ENCODE peak calls at places on chromosomes 3 and 15, in eight cellular contexts. One of them, this sample, is unnamed.
A peak's percentile ranks its signal among the peaks of the same experiment; 100 is the strongest.

GRCh38 chr3:10365791-10366190 is 44.9 kb upstream of the SEC13 start:
- DNase-seq in lower lobe of right lung: no peak
- DNase-seq in WERI-Rb-1: no peak
- DNase-seq in kidney: no peak
- DNase-seq in CD8-positive, alpha-beta T cell: no peak
- DNase-seq in upper lobe of right lung: no peak
- DNase-seq in tibial nerve: no peak
- DNase-seq in HL-60: no peak
- DNase-seq in this sample: peak; percentile 51

GRCh38 chr3:119918992-119919933 is 137.4 kb downstream of the NR1I2 start:
- DNase-seq in lower lobe of right lung: no peak
- DNase-seq in WERI-Rb-1: no peak
- DNase-seq in kidney: no peak
- DNase-seq in CD8-positive, alpha-beta T cell: no peak
- DNase-seq in upper lobe of right lung: no peak
- DNase-seq in tibial nerve: no peak
- DNase-seq in HL-60: no peak
- DNase-seq in this sample: no peak

GRCh38 chr15:68082735-68083134 is 28.6 kb downstream of the PIAS1 start:
- DNase-seq in lower lobe of right lung: no peak
- DNase-seq in WERI-Rb-1: no peak
- DNase-seq in kidney: no peak
- DNase-seq in CD8-positive, alpha-beta T cell: no peak
- DNase-seq in upper lobe of right lung: no peak
- DNase-seq in tibial nerve: no peak
- DNase-seq in HL-60: no peak
- DNase-seq in this sample: no peak

GRCh38 chr3:3086239-3086638 is 23.9 kb downstream of the IL5RA start:
- DNase-seq in lower lobe of right lung: no peak
- DNase-seq in WERI-Rb-1: no peak
- DNase-seq in kidney: no peak
- DNase-seq in CD8-positive, alpha-beta T cell: no peak
- DNase-seq in upper lobe of right lung: no peak
- DNase-seq in tibial nerve: no peak
- DNase-seq in HL-60: peak; percentile 12
- DNase-seq in this sample: no peak

GRCh38 chr3:69541823-69542264 is 156.0 kb upstream of the FRMD4B start:
- DNase-seq in lower lobe of right lung: peak; percentile 67
- DNase-seq in WERI-Rb-1: no peak
- DNase-seq in kidney: peak; percentile 71
- DNase-seq in CD8-positive, alpha-beta T cell: no peak
- DNase-seq in upper lobe of right lung: peak; percentile 79
- DNase-seq in tibial nerve: no peak
- DNase-seq in HL-60: peak; percentile 65
- DNase-seq in this sample: no peak

GRCh38 chr3:125207949-125208568 is 4.5 kb downstream of the SLC12A8 start:
- DNase-seq in lower lobe of right lung: no peak
- DNase-seq in WERI-Rb-1: no peak
- DNase-seq in kidney: no peak
- DNase-seq in CD8-positive, alpha-beta T cell: no peak
- DNase-seq in upper lobe of right lung: no peak
- DNase-seq in tibial nerve: no peak
- DNase-seq in HL-60: no peak
- DNase-seq in this sample: no peak

GRCh38 chr3:178325330-178325729 is 210.9 kb upstream of the KCNMB2 start:
- DNase-seq in lower lobe of right lung: no peak
- DNase-seq in WERI-Rb-1: no peak
- DNase-seq in kidney: no peak
- DNase-seq in CD8-positive, alpha-beta T cell: no peak
- DNase-seq in upper lobe of right lung: no peak
- DNase-seq in tibial nerve: no peak
- DNase-seq in HL-60: no peak
- DNase-seq in this sample: peak; percentile 21

GRCh38 chr3:16063603-16064002 is 110.9 kb upstream of the GALNT15 start:
- DNase-seq in lower lobe of right lung: no peak
- DNase-seq in WERI-Rb-1: no peak
- DNase-seq in kidney: no peak
- DNase-seq in CD8-positive, alpha-beta T cell: no peak
- DNase-seq in upper lobe of right lung: no peak
- DNase-seq in tibial nerve: no peak
- DNase-seq in HL-60: no peak
- DNase-seq in this sample: no peak

GRCh38 chr15:80418892-80419537 is 14.8 kb downstream of the ARNT2 start:
- DNase-seq in lower lobe of right lung: no peak
- DNase-seq in WERI-Rb-1: peak; percentile 37
- DNase-seq in kidney: no peak
- DNase-seq in CD8-positive, alpha-beta T cell: no peak
- DNase-seq in upper lobe of right lung: no peak
- DNase-seq in tibial nerve: peak; percentile 19
- DNase-seq in HL-60: peak; percentile 24
- DNase-seq in this sample: no peak

GRCh38 chr15:27039163-27039562 is 68.2 kb downstream of the GABRG3 start:
- DNase-seq in lower lobe of right lung: no peak
- DNase-seq in WERI-Rb-1: no peak
- DNase-seq in kidney: peak; percentile 32
- DNase-seq in CD8-positive, alpha-beta T cell: no peak
- DNase-seq in upper lobe of right lung: no peak
- DNase-seq in tibial nerve: no peak
- DNase-seq in HL-60: no peak
- DNase-seq in this sample: no peak

GRCh38 chr15:101368086-101368780 is 73.2 kb upstream of the SNRPA1 start:
- DNase-seq in lower lobe of right lung: peak; percentile 60
- DNase-seq in WERI-Rb-1: no peak
- DNase-seq in kidney: no peak
- DNase-seq in CD8-positive, alpha-beta T cell: no peak
- DNase-seq in upper lobe of right lung: no peak
- DNase-seq in tibial nerve: no peak
- DNase-seq in HL-60: no peak
- DNase-seq in this sample: no peak

GRCh38 chr3:171427771-171428320 is 32.4 kb downstream of the TNIK start:
- DNase-seq in lower lobe of right lung: no peak
- DNase-seq in WERI-Rb-1: no peak
- DNase-seq in kidney: no peak
- DNase-seq in CD8-positive, alpha-beta T cell: no peak
- DNase-seq in upper lobe of right lung: no peak
- DNase-seq in tibial nerve: no peak
- DNase-seq in HL-60: no peak
- DNase-seq in this sample: no peak

GRCh38 chr3:171429635-171430034 is 30.6 kb downstream of the TNIK start:
- DNase-seq in lower lobe of right lung: no peak
- DNase-seq in WERI-Rb-1: no peak
- DNase-seq in kidney: no peak
- DNase-seq in CD8-positive, alpha-beta T cell: no peak
- DNase-seq in upper lobe of right lung: no peak
- DNase-seq in tibial nerve: no peak
- DNase-seq in HL-60: no peak
- DNase-seq in this sample: no peak

GRCh38 chr3:171430530-171430929 is 29.7 kb downstream of the TNIK start:
- DNase-seq in lower lobe of right lung: no peak
- DNase-seq in WERI-Rb-1: no peak
- DNase-seq in kidney: no peak
- DNase-seq in CD8-positive, alpha-beta T cell: no peak
- DNase-seq in upper lobe of right lung: no peak
- DNase-seq in tibial nerve: no peak
- DNase-seq in HL-60: no peak
- DNase-seq in this sample: no peak

GRCh38 chr3:171428892-171429291 is 31.3 kb downstream of the TNIK start:
- DNase-seq in lower lobe of right lung: no peak
- DNase-seq in WERI-Rb-1: no peak
- DNase-seq in kidney: no peak
- DNase-seq in CD8-positive, alpha-beta T cell: no peak
- DNase-seq in upper lobe of right lung: no peak
- DNase-seq in tibial nerve: no peak
- DNase-seq in HL-60: no peak
- DNase-seq in this sample: no peak

GRCh38 chr3:171428321-171428787 is 31.9 kb downstream of the TNIK start:
- DNase-seq in lower lobe of right lung: no peak
- DNase-seq in WERI-Rb-1: no peak
- DNase-seq in kidney: no peak
- DNase-seq in CD8-positive, alpha-beta T cell: no peak
- DNase-seq in upper lobe of right lung: no peak
- DNase-seq in tibial nerve: no peak
- DNase-seq in HL-60: no peak
- DNase-seq in this sample: no peak
- H3K4me3 ChIP-seq in lower lobe of right lung: no peak overlapping the region
- H3K4me3 ChIP-seq in WERI-Rb-1: no peak overlapping the region
- H3K4me3 ChIP-seq in kidney: no peak overlapping the region
- H3K4me3 ChIP-seq in CD8-positive, alpha-beta T cell: no peak overlapping the region
- H3K4me3 ChIP-seq in upper lobe of right lung: no peak overlapping the region
- H3K4me3 ChIP-seq in tibial nerve: no peak overlapping the region
- H3K4me3 ChIP-seq in HL-60: no peak overlapping the region
- H3K4me3 ChIP-seq in this sample: no peak overlapping the region

GRCh38 chr3:71425491-71426071 is 157.9 kb downstream of the FOXP1 start:
- DNase-seq in lower lobe of right lung: no peak
- DNase-seq in WERI-Rb-1: no peak
- DNase-seq in kidney: no peak
- DNase-seq in CD8-positive, alpha-beta T cell: no peak
- DNase-seq in upper lobe of right lung: no peak
- DNase-seq in tibial nerve: no peak
- DNase-seq in HL-60: no peak
- DNase-seq in this sample: peak; percentile 78

GRCh38 chr3:71421820-71422566 is 161.5 kb downstream of the FOXP1 start:
- DNase-seq in lower lobe of right lung: no peak
- DNase-seq in WERI-Rb-1: no peak
- DNase-seq in kidney: no peak
- DNase-seq in CD8-positive, alpha-beta T cell: no peak
- DNase-seq in upper lobe of right lung: no peak
- DNase-seq in tibial nerve: no peak
- DNase-seq in HL-60: no peak
- DNase-seq in this sample: no peak

GRCh38 chr3:71419369-71419768 is 164.2 kb downstream of the FOXP1 start:
- DNase-seq in lower lobe of right lung: no peak
- DNase-seq in WERI-Rb-1: no peak
- DNase-seq in kidney: no peak
- DNase-seq in CD8-positive, alpha-beta T cell: no peak
- DNase-seq in upper lobe of right lung: no peak
- DNase-seq in tibial nerve: no peak
- DNase-seq in HL-60: no peak
- DNase-seq in this sample: no peak

GRCh38 chr3:71421475-71421819 is 162.1 kb downstream of the FOXP1 start:
- DNase-seq in lower lobe of right lung: no peak
- DNase-seq in WERI-Rb-1: no peak
- DNase-seq in kidney: no peak
- DNase-seq in CD8-positive, alpha-beta T cell: no peak
- DNase-seq in upper lobe of right lung: no peak
- DNase-seq in tibial nerve: no peak
- DNase-seq in HL-60: no peak
- DNase-seq in this sample: no peak

GRCh38 chr3:71423151-71423906 is 160.2 kb downstream of the FOXP1 start:
- DNase-seq in lower lobe of right lung: no peak
- DNase-seq in WERI-Rb-1: peak; percentile 12
- DNase-seq in kidney: no peak
- DNase-seq in CD8-positive, alpha-beta T cell: no peak
- DNase-seq in upper lobe of right lung: no peak
- DNase-seq in tibial nerve: no peak
- DNase-seq in HL-60: no peak
- DNase-seq in this sample: no peak
- TF ChIP-seq CTCF in lower lobe of right lung: peak; percentile 25
- TF ChIP-seq CTCF in WERI-Rb-1: no peak
- TF ChIP-seq CTCF in kidney: no peak
- TF ChIP-seq CTCF in CD8-positive, alpha-beta T cell: no peak
- TF ChIP-seq CTCF in upper lobe of right lung: peak; percentile 25
- TF ChIP-seq CTCF in tibial nerve: no peak
- TF ChIP-seq CTCF in HL-60: no peak
- TF ChIP-seq CTCF in this sample: no peak

GRCh38 chr15:99509686-99510461 is 55.9 kb upstream of the MEF2A start:
- DNase-seq in lower lobe of right lung: no peak
- DNase-seq in WERI-Rb-1: no peak
- DNase-seq in kidney: no peak
- DNase-seq in CD8-positive, alpha-beta T cell: no peak
- DNase-seq in upper lobe of right lung: no peak
- DNase-seq in tibial nerve: no peak
- DNase-seq in HL-60: peak; percentile 72
- DNase-seq in this sample: no peak

GRCh38 chr15:99511529-99511864 is 54.3 kb upstream of the MEF2A start:
- DNase-seq in lower lobe of right lung: no peak
- DNase-seq in WERI-Rb-1: no peak
- DNase-seq in kidney: no peak
- DNase-seq in CD8-positive, alpha-beta T cell: no peak
- DNase-seq in upper lobe of right lung: no peak
- DNase-seq in tibial nerve: no peak
- DNase-seq in HL-60: no peak
- DNase-seq in this sample: peak; percentile 64

GRCh38 chr15:99508807-99509311 is 56.9 kb upstream of the MEF2A start:
- DNase-seq in lower lobe of right lung: no peak
- DNase-seq in WERI-Rb-1: no peak
- DNase-seq in kidney: no peak
- DNase-seq in CD8-positive, alpha-beta T cell: no peak
- DNase-seq in upper lobe of right lung: no peak
- DNase-seq in tibial nerve: no peak
- DNase-seq in HL-60: no peak
- DNase-seq in this sample: no peak

GRCh38 chr15:99514306-99514705 is 51.5 kb upstream of the MEF2A start:
- DNase-seq in lower lobe of right lung: no peak
- DNase-seq in WERI-Rb-1: no peak
- DNase-seq in kidney: no peak
- DNase-seq in CD8-positive, alpha-beta T cell: no peak
- DNase-seq in upper lobe of right lung: no peak
- DNase-seq in tibial nerve: no peak
- DNase-seq in HL-60: no peak
- DNase-seq in this sample: no peak

DNA sequence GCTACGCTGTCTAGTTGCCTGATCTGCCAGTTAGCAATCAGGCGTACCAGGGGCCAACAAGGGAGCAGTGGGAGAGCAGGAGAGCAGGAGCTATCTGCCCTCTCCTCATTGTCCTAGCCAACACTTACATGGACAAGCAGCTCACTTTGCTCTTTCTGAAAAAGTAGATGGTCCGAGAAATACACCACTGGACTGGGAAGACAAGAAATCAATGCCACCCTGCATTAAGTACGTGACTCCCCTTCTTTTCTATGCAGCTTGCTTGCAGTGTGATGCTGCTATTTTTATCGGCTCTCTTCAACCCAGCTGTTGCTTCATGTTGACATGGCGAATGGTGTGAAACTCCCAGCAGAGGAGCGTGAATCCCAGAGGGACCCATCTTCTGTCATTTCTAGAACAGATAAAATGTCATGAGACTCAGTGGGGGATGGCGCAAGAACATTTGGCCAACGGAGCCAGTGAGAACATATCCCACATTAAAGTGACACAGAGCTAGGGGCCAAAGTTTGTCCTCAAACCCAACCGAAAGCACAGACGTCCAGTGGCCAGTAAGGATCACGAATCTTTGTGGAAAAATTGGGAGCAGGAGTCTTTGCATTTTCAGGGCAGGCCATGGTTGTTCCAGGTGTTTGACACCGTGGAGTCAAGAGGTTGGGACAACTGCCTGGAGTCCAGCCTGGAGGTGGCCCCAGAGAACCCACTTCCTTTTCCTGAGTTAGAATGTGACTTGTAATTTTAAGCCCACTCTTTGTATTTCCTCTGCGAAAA is 53.7 kb upstream of the MEF2A start:
- DNase-seq in lower lobe of right lung: no peak
- DNase-seq in WERI-Rb-1: no peak
- DNase-seq in kidney: peak; percentile 84
- DNase-seq in CD8-positive, alpha-beta T cell: no peak
- DNase-seq in upper lobe of right lung: no peak
- DNase-seq in tibial nerve: peak; percentile 47
- DNase-seq in HL-60: peak; percentile 7
- DNase-seq in this sample: no peak
- H3K4me3 ChIP-seq in lower lobe of right lung: no peak overlapping the region
- H3K4me3 ChIP-seq in WERI-Rb-1: no peak overlapping the region
- H3K4me3 ChIP-seq in kidney: no peak overlapping the region
- H3K4me3 ChIP-seq in CD8-positive, alpha-beta T cell: no peak overlapping the region
- H3K4me3 ChIP-seq in upper lobe of right lung: no peak overlapping the region
- H3K4me3 ChIP-seq in tibial nerve: no peak overlapping the region
- H3K4me3 ChIP-seq in HL-60: no peak overlapping the region
- H3K4me3 ChIP-seq in this sample: no peak overlapping the region

GRCh38 chr3:138426211-138426610 is 8.2 kb upstream of the ESYT3 start:
- DNase-seq in lower lobe of right lung: no peak
- DNase-seq in WERI-Rb-1: no peak
- DNase-seq in kidney: no peak
- DNase-seq in CD8-positive, alpha-beta T cell: no peak
- DNase-seq in upper lobe of right lung: no peak
- DNase-seq in tibial nerve: no peak
- DNase-seq in HL-60: no peak
- DNase-seq in this sample: no peak
- TF ChIP-seq CTCF in lower lobe of right lung: peak; percentile 43
- TF ChIP-seq CTCF in WERI-Rb-1: peak; percentile 54
- TF ChIP-seq CTCF in kidney: peak; percentile 45
- TF ChIP-seq CTCF in CD8-positive, alpha-beta T cell: no peak
- TF ChIP-seq CTCF in upper lobe of right lung: peak; percentile 33
- TF ChIP-seq CTCF in tibial nerve: peak; percentile 30
- TF ChIP-seq CTCF in HL-60: no peak
- TF ChIP-seq CTCF in this sample: peak; percentile 66

This sample was measured in AG04449.